ENCODE peak calls at places on chromosomes 5 and 9, in five cellular contexts. Q is upper lobe of left lung, T is K562, R is HepG2, M is A549. Y is an unnamed sample.

GRCh38 chr5:77920350-77921046 is 144.4 kb upstream of the TBCA start:
- ATAC-seq in Q (no peak), T (no peak), R (no peak), M (no peak), Y (no peak)

GRCh38 chr9:115008536-115008935 is 78.1 kb upstream of the TNFSF8 start:
- ATAC-seq in Q (no peak), T (no peak), R (no peak), M (peak; percentile 95), Y (peak; percentile 61)

GRCh38 chr9:4965174-4965821 is 19.8 kb upstream of the JAK2 start:
- ATAC-seq in Q (no peak), T (no peak), R (no peak), M (no peak), Y (no peak)

GRCh38 chr5:52774005-52774410 is 13.7 kb upstream of the ITGA1 start:
- ATAC-seq in Q (no peak), T (no peak), R (no peak), M (no peak), Y (no peak)

GRCh38 chr9:3532158-3532557 is 6.4 kb upstream of the RFX3 start:
- ATAC-seq in Q (no peak), T (no peak), R (no peak), M (no peak), Y (no peak)

GRCh38 chr5:83035373-83036170 is 41.6 kb downstream of the TMEM167A start:
- ATAC-seq in Q (peak; percentile 30), T (peak; percentile 42), R (peak; percentile 54), M (no peak), Y (no peak)

GRCh38 chr5:33270671-33271070 is 170.1 kb upstream of the TARS1 start:
- ATAC-seq in Q (no peak), T (no peak), R (no peak), M (no peak), Y (no peak)

GRCh38 chr9:134757206-134757975 is 115.8 kb downstream of the COL5A1 start:
- ATAC-seq in Q (no peak), T (no peak), R (no peak), M (no peak), Y (no peak)

GRCh38 chr5:57581222-57581621 is 98.6 kb upstream of the ACTBL2 start:
- ATAC-seq in Q (no peak), T (no peak), R (no peak), M (no peak), Y (no peak)

GRCh38 chr5:181036816-181037364 is 3.2 kb upstream of the BTNL9 start:
- ATAC-seq in Q (no peak), T (no peak), R (no peak), M (no peak), Y (no peak)

GRCh38 chr5:138068742-138069375 is 15.0 kb upstream of the WNT8A start:
- ATAC-seq in Q (peak; percentile 75), T (peak; percentile 96), R (peak; percentile 92), M (peak; percentile 98), Y (peak; percentile 78)

GRCh38 chr5:91178461-91178860 is 204.7 kb downstream of the ARRDC3 start:
- ATAC-seq in Q (no peak), T (no peak), R (no peak), M (no peak), Y (peak; percentile 68)

GRCh38 chr9:4725706-4726442 is 15.1 kb downstream of the AK3 start:
- ATAC-seq in Q (no peak), T (no peak), R (no peak), M (no peak), Y (no peak)

GRCh38 chr9:121154782-121155181 is 46.9 kb downstream of the RAB14 start:
- ATAC-seq in Q (no peak), T (peak; percentile 94), R (no peak), M (no peak), Y (no peak)

GRCh38 chr9:137666950-137667670 is 48.3 kb downstream of the EHMT1 start:
- ATAC-seq in Q (no peak), T (no peak), R (no peak), M (no peak), Y (no peak)

GRCh38 chr9:98484218-98484617 is 224.5 kb downstream of the GABBR2 start:
- ATAC-seq in Q (no peak), T (no peak), R (no peak), M (peak; percentile 18), Y (no peak)

GRCh38 chr5:91189480-91190332 is 193.4 kb downstream of the ARRDC3 start:
- ATAC-seq in Q (peak; percentile 26), T (peak; percentile 56), R (peak; percentile 43), M (peak; percentile 93), Y (peak; percentile 81)

GRCh38 chr5:139078345-139078744 is 119.8 kb downstream of the SIL1 start:
- ATAC-seq in Q (no peak), T (peak; percentile 41), R (no peak), M (peak; percentile 36), Y (no peak)

GRCh38 chr9:110180386-110180712 is 27.6 kb downstream of the C9orf152 start:
- ATAC-seq in Q (no peak), T (no peak), R (no peak), M (no peak), Y (no peak)

GRCh38 chr5:10278658-10279279 is 28.7 kb downstream of the CCT5 start:
- ATAC-seq in Q (peak; percentile 15), T (no peak), R (no peak), M (no peak), Y (no peak)

GRCh38 chr5:179361204-179361603 is 15.9 kb upstream of the ADAMTS2 start:
- ATAC-seq in Q (no peak), T (no peak), R (no peak), M (no peak), Y (no peak)

GRCh38 chr5:68368686-68369359 is 153.3 kb downstream of the PIK3R1 start:
- ATAC-seq in Q (no peak), T (peak; percentile 28), R (no peak), M (no peak), Y (no peak)

GRCh38 chr5:149487672-149488071 is 63.6 kb downstream of the CSNK1A1 start:
- ATAC-seq in Q (no peak), T (no peak), R (no peak), M (no peak), Y (no peak)

GRCh38 chr5:149486726-149487635 is 64.3 kb downstream of the CSNK1A1 start:
- ATAC-seq in Q (no peak), T (no peak), R (peak; percentile 12), M (peak; percentile 19), Y (no peak)

GRCh38 chr5:149489605-149490037 is 61.6 kb downstream of the CSNK1A1 start:
- ATAC-seq in Q (no peak), T (no peak), R (no peak), M (no peak), Y (peak; percentile 3)

GRCh38 chr5:149488645-149489306 is 62.5 kb downstream of the CSNK1A1 start:
- ATAC-seq in Q (no peak), T (no peak), R (no peak), M (no peak), Y (no peak)

DNA sequence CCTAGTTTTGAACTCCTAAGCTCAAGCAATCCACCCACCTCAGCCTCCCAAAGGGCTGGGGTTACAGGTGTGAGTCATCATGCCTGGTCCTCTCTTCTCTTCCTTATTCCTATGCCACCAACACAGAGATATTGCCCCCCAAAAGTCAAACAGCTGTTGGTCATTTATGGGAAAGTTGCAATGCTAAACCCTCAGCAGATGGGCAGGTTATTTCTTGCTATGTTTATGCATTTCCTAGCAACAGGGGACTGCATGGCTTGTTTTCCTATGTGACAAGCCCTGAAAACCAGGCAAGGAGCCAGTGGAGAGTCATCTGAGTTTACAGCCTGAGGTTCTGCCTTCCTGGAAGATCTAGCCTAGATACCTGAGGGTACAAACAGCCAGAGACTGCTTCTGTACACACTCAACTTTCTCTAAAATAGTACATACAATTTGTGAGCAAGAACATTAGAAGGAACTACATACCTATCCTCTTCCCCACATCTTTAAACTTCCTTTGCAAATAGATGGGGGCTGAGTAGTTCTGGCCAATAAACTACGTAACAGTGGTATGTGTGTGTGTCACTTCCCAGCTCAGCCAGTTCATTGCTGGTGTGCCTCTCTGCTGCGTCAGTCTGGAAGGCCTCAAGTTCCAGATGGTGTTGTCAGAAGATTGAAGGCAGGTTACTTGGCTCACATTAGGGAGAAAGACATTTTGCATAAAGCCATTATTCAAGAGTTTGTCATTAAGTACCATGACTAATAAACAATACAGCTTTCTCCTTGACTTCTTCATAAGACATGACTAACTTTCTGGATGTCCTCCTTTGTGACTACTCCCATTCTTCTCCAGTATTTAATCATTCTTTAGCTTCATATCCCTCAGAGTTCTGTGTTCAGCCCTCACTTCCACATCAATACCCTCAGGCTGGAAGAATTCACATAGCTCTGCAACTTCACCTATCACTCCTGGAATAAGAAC is 65.3 kb downstream of the CSNK1A1 start:
- ATAC-seq in Q (peak; percentile 87), T (peak; percentile 71), R (peak; percentile 25), M (peak; percentile 87), Y (peak; percentile 91)
- TF ChIP-seq EP300 in Q (peak; percentile 74), T (peak; percentile 2), R (no peak), M (no peak), Y (peak; percentile 72)

DNA sequence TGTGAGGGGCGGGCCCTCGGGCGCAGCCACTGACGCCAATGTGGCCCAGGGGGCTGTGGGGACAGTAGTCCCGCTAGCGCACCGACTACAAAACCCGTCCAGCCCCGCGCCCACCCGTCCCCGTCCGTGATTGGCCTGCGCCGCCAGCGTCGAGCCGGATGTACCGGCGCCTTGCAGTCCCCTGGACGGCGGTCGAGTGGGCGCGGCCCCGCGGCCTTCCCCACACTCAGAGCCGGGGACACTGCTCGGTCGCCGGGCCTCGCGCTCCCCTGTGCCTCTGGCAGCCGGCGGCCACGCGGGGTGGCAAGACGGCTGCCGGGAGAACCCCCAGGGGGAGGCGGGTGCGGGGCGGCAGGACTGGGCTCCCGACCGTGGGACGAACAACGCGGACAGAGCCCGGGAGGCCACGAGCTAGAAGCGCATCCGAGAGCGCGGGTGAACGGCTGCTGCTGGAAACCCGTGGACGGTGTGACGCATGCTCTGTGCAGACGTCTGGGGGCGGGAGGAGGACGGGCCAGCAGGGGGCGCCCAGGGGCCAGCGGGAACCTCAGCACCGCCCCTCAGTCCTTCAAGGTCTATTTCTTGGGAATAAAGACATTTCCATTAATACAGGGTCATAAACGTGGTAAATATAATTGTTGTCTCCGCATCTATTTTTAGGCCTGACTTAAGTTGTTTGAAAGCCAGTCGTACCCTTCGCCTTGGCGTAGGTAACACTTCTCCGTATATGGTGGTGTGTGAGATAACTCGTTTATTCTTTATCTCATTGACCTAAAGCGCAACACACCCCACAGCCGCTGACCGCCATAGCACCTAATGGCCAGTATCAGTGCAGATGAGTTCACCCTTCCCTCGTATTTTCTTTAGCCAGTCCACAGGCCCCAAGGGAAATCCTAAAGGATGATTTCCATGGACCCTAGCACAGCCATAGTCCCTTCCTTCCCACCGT is 629 bp upstream of the BICD2 start:
- ATAC-seq in Q (peak; percentile 99), T (peak; percentile 96), R (peak; percentile 95), M (peak; percentile 96), Y (peak; percentile 98)
- TF ChIP-seq EP300 in Q (no peak), T (no peak), R (peak; percentile 54), M (no peak), Y (no peak)

GRCh38 chr9:78871452-78872331 is 574.8 kb downstream of the PSAT1 start:
- ATAC-seq in Q (no peak), T (no peak), R (no peak), M (peak; percentile 90), Y (no peak)

GRCh38 chr9:78865757-78866156 is 568.8 kb downstream of the PSAT1 start:
- ATAC-seq in Q (no peak), T (no peak), R (no peak), M (peak; percentile 30), Y (no peak)

GRCh38 chr9:78863531-78863930 is 566.6 kb downstream of the PSAT1 start:
- ATAC-seq in Q (no peak), T (no peak), R (no peak), M (no peak), Y (no peak)

GRCh38 chr9:78871086-78871451 is 574.1 kb downstream of the PSAT1 start:
- ATAC-seq in Q (no peak), T (no peak), R (no peak), M (peak; percentile 6), Y (no peak)

GRCh38 chr9:78866228-78867132 is 569.6 kb downstream of the PSAT1 start:
- ATAC-seq in Q (no peak), T (no peak), R (no peak), M (peak; percentile 94), Y (no peak)
- TF ChIP-seq EP300 in Q (no peak), T (no peak), R (no peak), M (peak; percentile 99), Y (no peak)

GRCh38 chr9:125330587-125330986 is 69.0 kb downstream of the GAPVD1 start:
- ATAC-seq in Q (no peak), T (no peak), R (no peak), M (no peak), Y (no peak)
- TF ChIP-seq EP300 in Q (no peak), T (no peak), R (no peak), M (no peak), Y (no peak)